ENCODE peak calls at places on chromosomes 5 and 9, in five cellular contexts. V is nephron progenitor cell, R is fibroblast of lung, Z is tibial artery, Q is NCI-H774. C is an unnamed sample.

GRCh38 chr9:79242489-79242888 is 329.3 kb upstream of the TLE4 start:
- DNase-seq in V (no peak), R (no peak), Z (no peak), Q (no peak), C (no peak)

GRCh38 chr5:85182344-85182743 is 797.7 kb upstream of the EDIL3 start:
- DNase-seq in V (no peak), R (no peak), Z (no peak), Q (no peak), C (no peak)

GRCh38 chr5:90613918-90614504 is 55.4 kb downstream of the ADGRV1 start:
- DNase-seq in V (no peak), R (peak), Z (no peak), Q (no peak), C (no peak)

GRCh38 chr5:119746984-119747383 is 117.6 kb downstream of the FAM170A start:
- DNase-seq in V (no peak), R (no peak), Z (no peak), Q (no peak), C (no peak)

GRCh38 chr9:134226221-134226930 is 62.0 kb upstream of the RNU6ATAC start:
- DNase-seq in V (peak), R (no peak), Z (no peak), Q (no peak), C (no peak)

GRCh38 chr9:129867138-129868032 is 32.1 kb downstream of the USP20 start:
- DNase-seq in V (no peak), R (no peak), Z (no peak), Q (no peak), C (no peak)

GRCh38 chr5:179393078-179393477 is 47.8 kb upstream of the ADAMTS2 start:
- DNase-seq in V (no peak), R (peak), Z (no peak), Q (no peak), C (no peak)

GRCh38 chr5:147882586-147883313 is 4.2 kb downstream of the SCGB3A2 start:
- DNase-seq in V (peak), R (peak), Z (no peak), Q (no peak), C (no peak)

GRCh38 chr5:34587355-34588241 is 68.5 kb upstream of the RAI14 start:
- DNase-seq in V (no peak), R (peak), Z (no peak), Q (no peak), C (no peak)

GRCh38 chr5:10168254-10168653 is 81.4 kb downstream of the ATPSCKMT start:
- DNase-seq in V (no peak), R (no peak), Z (no peak), Q (no peak), C (no peak)

C was measured in gastrocnemius medialis.